ENCODE peak calls at places on chromosome 18, in eight cellular contexts. S is NCI-H1105 treated with DMSO at 0.1 percent for 48 hours; G is small intestine; D is CD8-positive, alpha-beta memory T cell; X is GM06990; A is cardiac fibroblast; C is stromal cell of bone marrow; E is B cell. U is an unnamed sample.

GRCh38 chr18:7926526-7926925 is 359.4 kb downstream of the PTPRM start:
- DNase-seq in S (no peak), G (peak; percentile 62), D (no peak), X (no peak), A (no peak), C (no peak), E (no peak), U (no peak)

GRCh38 chr18:67216846-67217245 is 299.7 kb downstream of the DSEL start:
- DNase-seq in S (no peak), G (no peak), D (no peak), X (no peak), A (peak; percentile 42), C (no peak), E (no peak), U (no peak)

GRCh38 chr18:31245820-31246219 is 72.1 kb upstream of the DSG1 start:
- DNase-seq in S (no peak), G (no peak), D (no peak), X (no peak), A (no peak), C (no peak), E (no peak), U (no peak)

GRCh38 chr18:68837665-68838390 is 39.9 kb downstream of the CCDC102B start:
- DNase-seq in S (no peak), G (no peak), D (no peak), X (no peak), A (peak; percentile 69), C (no peak), E (no peak), U (no peak)

GRCh38 chr18:69839989-69840388 is 107.7 kb downstream of the CD226 start:
- DNase-seq in S (no peak), G (no peak), D (no peak), X (no peak), A (no peak), C (no peak), E (no peak), U (no peak)

GRCh38 chr18:61368001-61368400 is 34.8 kb downstream of the CDH20 start:
- DNase-seq in S (no peak), G (no peak), D (no peak), X (no peak), A (no peak), C (no peak), E (no peak), U (no peak)

GRCh38 chr18:54284967-54285785 is 15.9 kb downstream of the POLI start:
- DNase-seq in S (no peak), G (no peak), D (peak; percentile 21), X (peak; percentile 81), A (peak; percentile 83), C (peak; percentile 38), E (no peak), U (no peak)

GRCh38 chr18:48330016-48330991 is 78.9 kb downstream of the ZBTB7C start:
- DNase-seq in S (peak; percentile 37), G (no peak), D (no peak), X (no peak), A (peak; percentile 87), C (peak; percentile 86), E (no peak), U (no peak)

GRCh38 chr18:55265916-55266488 is 306.7 kb upstream of the CCDC68 start:
- DNase-seq in S (no peak), G (no peak), D (no peak), X (no peak), A (peak; percentile 83), C (no peak), E (no peak), U (peak; percentile 21)

GRCh38 chr18:32095156-32095555 is 3.5 kb downstream of the RNF138 start:
- DNase-seq in S (no peak), G (no peak), D (no peak), X (no peak), A (no peak), C (no peak), E (no peak), U (no peak)

GRCh38 chr18:3593381-3593903 is 143.5 kb downstream of the TGIF1 start:
- DNase-seq in S (peak; percentile 66), G (no peak), D (no peak), X (no peak), A (peak; percentile 89), C (peak; percentile 40), E (no peak), U (no peak)

GRCh38 chr18:70411886-70412443 is 123.1 kb downstream of the SOCS6 start:
- DNase-seq in S (no peak), G (no peak), D (no peak), X (no peak), A (no peak), C (no peak), E (no peak), U (no peak)

GRCh38 chr18:57202881-57203280 is 56.0 kb downstream of the BOD1L2 start:
- DNase-seq in S (no peak), G (no peak), D (no peak), X (no peak), A (no peak), C (no peak), E (no peak), U (no peak)

GRCh38 chr18:49446481-49446880 is 14.0 kb downstream of the DYM start:
- DNase-seq in S (no peak), G (no peak), D (no peak), X (no peak), A (no peak), C (no peak), E (no peak), U (no peak)

GRCh38 chr18:23230688-23231087 is 95.4 kb downstream of the CABLES1 start:
- DNase-seq in S (no peak), G (no peak), D (no peak), X (no peak), A (no peak), C (no peak), E (no peak), U (no peak)

GRCh38 chr18:48841381-48842258 is 109.1 kb downstream of the SMAD7 start:
- DNase-seq in S (no peak), G (no peak), D (no peak), X (no peak), A (peak; percentile 86), C (peak; percentile 38), E (no peak), U (peak; percentile 83)

GRCh38 chr18:8424481-8424880 is 184.8 kb upstream of the RAB12 start:
- DNase-seq in S (no peak), G (no peak), D (no peak), X (no peak), A (no peak), C (no peak), E (no peak), U (no peak)

GRCh38 chr18:26875040-26875654 is 9.6 kb upstream of the AQP4 start:
- DNase-seq in S (no peak), G (peak; percentile 88), D (no peak), X (no peak), A (no peak), C (no peak), E (no peak), U (no peak)

GRCh38 chr18:21053127-21053526 is 58.5 kb downstream of the ROCK1 start:
- DNase-seq in S (no peak), G (peak; percentile 48), D (no peak), X (no peak), A (peak; percentile 95), C (peak; percentile 80), E (no peak), U (no peak)

GRCh38 chr18:47343291-47343690 is 91.8 kb upstream of the SKOR2 start:
- DNase-seq in S (no peak), G (no peak), D (no peak), X (no peak), A (peak; percentile 27), C (no peak), E (no peak), U (no peak)

GRCh38 chr18:59921384-59921891 is 21.6 kb downstream of the PMAIP1 start:
- DNase-seq in S (no peak), G (peak; percentile 8), D (peak; percentile 31), X (peak; percentile 55), A (no peak), C (no peak), E (peak; percentile 68), U (peak; percentile 91)

GRCh38 chr18:7817596-7817995 is 250.5 kb downstream of the PTPRM start:
- DNase-seq in S (no peak), G (no peak), D (no peak), X (no peak), A (no peak), C (no peak), E (no peak), U (no peak)

GRCh38 chr18:596288-596881 is 403 bp upstream of the CLUL1 start:
- DNase-seq in S (peak; percentile 53), G (peak; percentile 68), D (no peak), X (peak; percentile 57), A (no peak), C (no peak), E (no peak), U (no peak)

GRCh38 chr18:2547477-2548087 is 23.7 kb downstream of the METTL4 start:
- DNase-seq in S (peak; percentile 35), G (peak; percentile 37), D (no peak), X (no peak), A (peak; percentile 78), C (peak; percentile 30), E (no peak), U (peak; percentile 44)

GRCh38 chr18:37570336-37570930 is 4.8 kb upstream of the CELF4 start:
- DNase-seq in S (no peak), G (no peak), D (no peak), X (no peak), A (no peak), C (no peak), E (peak; percentile 5), U (no peak)

GRCh38 chr18:36075862-36076587 is 8.7 kb upstream of the RPRD1A start:
- DNase-seq in S (no peak), G (peak; percentile 12), D (no peak), X (no peak), A (peak; percentile 83), C (no peak), E (no peak), U (no peak)

U was measured in GF-D8.